ENCODE peak calls at places on chromosomes 7 and 10, in eight cellular contexts. X is dermis blood vessel endothelial cell, Q is nephron progenitor cell, D is endothelial cell, F is HTR-8/SVneo, N is nucleus accumbens, R is GM19239, I is ACHN. B is an unnamed sample.

GRCh38 chr10:78684954-78685353 is 383.8 kb upstream of the ZMIZ1 start:
- DNase-seq in X (no peak), Q (no peak), D (no peak), F (no peak), N (no peak), R (no peak), I (no peak), B (no peak)

GRCh38 chr10:20893297-20893696 is 3.8 kb downstream of the NEBL start:
- DNase-seq in X (no peak), Q (no peak), D (no peak), F (no peak), N (no peak), R (no peak), I (no peak), B (no peak)

GRCh38 chr7:55498770-55499169 is 73.5 kb downstream of the VOPP1 start:
- DNase-seq in X (no peak), Q (no peak), D (no peak), F (no peak), N (no peak), R (no peak), I (no peak), B (no peak)

GRCh38 chr10:70974351-70974901 is 86.1 kb upstream of the PCBD1 start:
- DNase-seq in X (no peak), Q (no peak), D (no peak), F (peak), N (no peak), R (no peak), I (peak), B (peak)

GRCh38 chr7:50664461-50664922 is 99.3 kb upstream of the DDC start:
- DNase-seq in X (peak), Q (no peak), D (no peak), F (peak), N (no peak), R (no peak), I (no peak), B (no peak)

GRCh38 chr10:126434235-126434634 is 46.0 kb upstream of the ADAM12 start:
- DNase-seq in X (no peak), Q (no peak), D (no peak), F (no peak), N (no peak), R (no peak), I (no peak), B (no peak)

GRCh38 chr7:46600340-46600739 is 679.3 kb upstream of the IGFBP3 start:
- DNase-seq in X (no peak), Q (no peak), D (no peak), F (no peak), N (no peak), R (no peak), I (no peak), B (no peak)

GRCh38 chr7:138396251-138397070 is 63.6 kb upstream of the TRIM24 start:
- DNase-seq in X (no peak), Q (no peak), D (no peak), F (no peak), N (no peak), R (peak), I (no peak), B (no peak)

GRCh38 chr10:102335184-102335583 is 60.3 kb upstream of the NFKB2 start:
- DNase-seq in X (no peak), Q (no peak), D (no peak), F (no peak), N (no peak), R (no peak), I (no peak), B (no peak)

GRCh38 chr7:37208528-37208927 is 240.1 kb downstream of the ELMO1 start:
- DNase-seq in X (peak), Q (peak), D (no peak), F (no peak), N (peak), R (peak), I (peak), B (peak)

GRCh38 chr10:85600744-85601081 is 765.9 kb downstream of the GRID1 start:
- DNase-seq in X (no peak), Q (no peak), D (no peak), F (no peak), N (no peak), R (no peak), I (no peak), B (no peak)

GRCh38 chr10:49621561-49621960 is 7.7 kb downstream of the CHAT start:
- DNase-seq in X (no peak), Q (no peak), D (no peak), F (no peak), N (no peak), R (no peak), I (no peak), B (no peak)

GRCh38 chr10:6593140-6593740 is 13.2 kb upstream of the PRKCQ start:
- DNase-seq in X (no peak), Q (no peak), D (no peak), F (no peak), N (no peak), R (no peak), I (no peak), B (no peak)

GRCh38 chr7:6614941-6615737 is at the start of gene ZNF853:
- DNase-seq in X (no peak), Q (peak), D (peak), F (no peak), N (peak), R (no peak), I (no peak), B (no peak)

GRCh38 chr10:10935032-10935431 is 82.6 kb upstream of the CELF2 start:
- DNase-seq in X (no peak), Q (no peak), D (no peak), F (no peak), N (no peak), R (no peak), I (no peak), B (no peak)

GRCh38 chr10:30822693-30823465 is 193.3 kb upstream of the LYZL2 start:
- DNase-seq in X (no peak), Q (no peak), D (no peak), F (no peak), N (no peak), R (no peak), I (no peak), B (no peak)

GRCh38 chr7:148022832-148023231 is 567.7 kb upstream of the C7orf33 start:
- DNase-seq in X (no peak), Q (no peak), D (no peak), F (no peak), N (no peak), R (no peak), I (no peak), B (no peak)

GRCh38 chr10:78543749-78544446 is 510.2 kb downstream of the RPS24 start:
- DNase-seq in X (no peak), Q (peak), D (no peak), F (no peak), N (peak), R (no peak), I (no peak), B (peak)

GRCh38 chr10:122591736-122592135 is 31.2 kb downstream of the DMBT1 start:
- DNase-seq in X (no peak), Q (no peak), D (no peak), F (no peak), N (no peak), R (no peak), I (no peak), B (no peak)

GRCh38 chr7:100571829-100572116 is 1.9 kb downstream of the SAP25 start:
- DNase-seq in X (no peak), Q (no peak), D (no peak), F (no peak), N (no peak), R (no peak), I (no peak), B (no peak)

GRCh38 chr7:133044722-133045473 is 37.0 kb downstream of the CHCHD3 start:
- DNase-seq in X (no peak), Q (peak), D (peak), F (no peak), N (no peak), R (no peak), I (no peak), B (no peak)

GRCh38 chr10:68202965-68203358 is 29.0 kb downstream of the ATOH7 start:
- DNase-seq in X (peak), Q (no peak), D (no peak), F (peak), N (no peak), R (no peak), I (peak), B (no peak)

GRCh38 chr7:36440880-36441279 is 51.2 kb downstream of the ANLN start:
- DNase-seq in X (peak), Q (no peak), D (no peak), F (peak), N (no peak), R (no peak), I (peak), B (no peak)

GRCh38 chr7:25758559-25758958 is 393.4 kb upstream of the NFE2L3 start:
- DNase-seq in X (no peak), Q (no peak), D (no peak), F (no peak), N (no peak), R (no peak), I (no peak), B (no peak)

GRCh38 chr7:11343818-11344413 is 370.2 kb downstream of the PHF14 start:
- DNase-seq in X (peak), Q (peak), D (peak), F (peak), N (no peak), R (no peak), I (peak), B (no peak)

GRCh38 chr10:120098242-120098930 is 205.9 kb downstream of the SEC23IP start:
- DNase-seq in X (no peak), Q (no peak), D (no peak), F (no peak), N (no peak), R (no peak), I (no peak), B (no peak)

GRCh38 chr7:142460402-142461117 is 202.7 kb upstream of the PRSS58 start:
- DNase-seq in X (no peak), Q (no peak), D (no peak), F (no peak), N (no peak), R (no peak), I (no peak), B (no peak)

GRCh38 chr7:41189866-41190265 is 513.0 kb downstream of the INHBA start:
- DNase-seq in X (peak), Q (no peak), D (no peak), F (peak), N (no peak), R (no peak), I (peak), B (peak)

GRCh38 chr10:124708246-124708779 is 35.9 kb downstream of the FAM53B start:
- DNase-seq in X (peak), Q (no peak), D (no peak), F (no peak), N (no peak), R (no peak), I (no peak), B (no peak)

GRCh38 chr7:148906707-148907498 is 22.8 kb upstream of the EZH2 start:
- DNase-seq in X (no peak), Q (no peak), D (no peak), F (no peak), N (no peak), R (no peak), I (no peak), B (no peak)

GRCh38 chr7:90540406-90540805 is 55.7 kb upstream of the CDK14 start:
- DNase-seq in X (no peak), Q (no peak), D (no peak), F (no peak), N (no peak), R (no peak), I (no peak), B (no peak)

GRCh38 chr7:44977304-44977858 is 1.4 kb downstream of the MYO1G start:
- DNase-seq in X (no peak), Q (no peak), D (no peak), F (no peak), N (no peak), R (no peak), I (no peak), B (no peak)

GRCh38 chr10:72315611-72316385 is 38.9 kb downstream of the DNAJB12 start:
- DNase-seq in X (peak), Q (no peak), D (no peak), F (no peak), N (no peak), R (no peak), I (no peak), B (peak)